ENCODE peak calls at places on chromosomes 1 and 21, in five cellular contexts. O is mucosa of descending colon, C is mesendoderm, R is HT-29, E is T-helper 1 cell. A is an unnamed sample.
A peak's percentile ranks its signal among the peaks of the same experiment; 100 is the strongest.

GRCh38 chr21:46295996-46296752 is 10.0 kb downstream of the YBEY start:
- DNase-seq in R (no peak), E (no peak), C (peak; percentile 76), O (peak; percentile 86), A (peak; percentile 78)

GRCh38 chr1:25687221-25688017 is 70.8 kb downstream of the MAN1C1 start:
- DNase-seq in R (no peak), O (no peak), E (no peak), C (no peak), A (no peak)

GRCh38 chr1:156657161-156657970 is 15.4 kb downstream of the BCAN start:
- DNase-seq in R (peak; percentile 77), E (peak; percentile 52), C (peak; percentile 72), O (peak; percentile 76), A (peak; percentile 75)

GRCh38 chr1:7658127-7658498 is 113.0 kb upstream of the VAMP3 start:
- DNase-seq in R (no peak), O (no peak), E (no peak), C (no peak), A (no peak)

GRCh38 chr1:70426154-70427131 is 15.4 kb downstream of the CTH start:
- DNase-seq in E (no peak), R (no peak), O (no peak), C (no peak), A (no peak)

GRCh38 chr1:117802546-117803257 is 126.7 kb downstream of the GDAP2 start:
- DNase-seq in C (no peak), R (no peak), O (no peak), E (no peak), A (peak; percentile 29)

GRCh38 chr21:43193651-43194302 is 25.0 kb downstream of the CRYAA start:
- DNase-seq in E (no peak), O (peak; percentile 45), C (no peak), R (no peak), A (peak; percentile 48)

GRCh38 chr1:22471610-22472009 is 20.0 kb downstream of the ZBTB40 start:
- DNase-seq in R (no peak), C (no peak), E (no peak), O (no peak), A (no peak)

GRCh38 chr1:14627608-14628489 is 29.4 kb downstream of the KAZN start:
- DNase-seq in O (no peak), C (no peak), R (no peak), E (no peak), A (peak; percentile 41)

GRCh38 chr1:46137901-46138300 is 5.5 kb upstream of the PIK3R3 start:
- DNase-seq in O (no peak), E (no peak), C (peak; percentile 27), R (no peak), A (peak; percentile 45)

GRCh38 chr1:89765774-89766173 is 55.1 kb upstream of the LRRC8D start:
- DNase-seq in O (no peak), C (no peak), E (no peak), R (peak; percentile 10), A (no peak)

GRCh38 chr1:178267646-178268094 is 173.8 kb downstream of the RASAL2 start:
- DNase-seq in C (peak; percentile 96), O (no peak), E (no peak), R (no peak), A (peak; percentile 77)

GRCh38 chr1:14598007-14598497 is 433 bp upstream of the KAZN start:
- DNase-seq in E (no peak), C (peak; percentile 62), R (no peak), O (no peak), A (peak; percentile 84)

GRCh38 chr1:208055535-208055934 is 144.6 kb upstream of the CD34 start:
- DNase-seq in O (no peak), E (no peak), C (no peak), R (no peak), A (no peak)

GRCh38 chr1:221045842-221046831 is 166.9 kb downstream of the HLX start:
- DNase-seq in C (no peak), R (no peak), O (no peak), E (no peak), A (peak; percentile 71)

GRCh38 chr1:6028042-6028895 is 17.4 kb upstream of the KCNAB2 start:
- DNase-seq in R (no peak), E (no peak), O (peak; percentile 71), C (no peak), A (no peak)

GRCh38 chr21:44948426-44949120 is 8.7 kb downstream of the SLX9 start:
- DNase-seq in C (no peak), E (no peak), R (no peak), O (peak; percentile 38), A (no peak)

GRCh38 chr1:29243863-29244185 is 7.5 kb downstream of the PTPRU start:
- DNase-seq in O (no peak), C (no peak), E (no peak), R (no peak), A (no peak)

GRCh38 chr1:43344267-43344666 is 6.6 kb downstream of the MPL start:
- DNase-seq in O (no peak), R (no peak), C (peak; percentile 52), E (no peak), A (no peak)

GRCh38 chr1:37811027-37811655 is 3.1 kb upstream of the YRDC start:
- DNase-seq in C (peak; percentile 86), R (peak; percentile 88), O (peak; percentile 74), E (no peak), A (peak; percentile 91)

GRCh38 chr1:20185834-20186782 is at the start of the genes PLA2G2C and UBXN10:
- DNase-seq in R (peak; percentile 49), C (peak; percentile 89), O (peak; percentile 88), E (no peak), A (peak; percentile 89)

GRCh38 chr1:169414927-169415326 is 12.3 kb downstream of the CCDC181 start:
- DNase-seq in R (no peak), E (no peak), O (no peak), C (no peak), A (no peak)

GRCh38 chr1:192903142-192903541 is 94.3 kb downstream of the RGS2 start:
- DNase-seq in E (no peak), R (no peak), O (no peak), C (no peak), A (no peak)

GRCh38 chr1:47189844-47190562 is at the start of gene PDZK1IP1:
- DNase-seq in O (peak; percentile 89), E (no peak), C (peak; percentile 53), R (peak; percentile 84), A (no peak)

GRCh38 chr1:236681184-236681583 is 5.1 kb upstream of the ACTN2 start:
- DNase-seq in C (no peak), E (no peak), R (no peak), O (no peak), A (no peak)

GRCh38 chr1:244163861-244164562 is 112.9 kb downstream of the ZBTB18 start:
- DNase-seq in O (no peak), R (peak; percentile 74), C (peak; percentile 98), E (no peak), A (peak; percentile 40)

GRCh38 chr1:203295796-203296195 is 9.5 kb upstream of the BTG2 start:
- DNase-seq in O (no peak), C (peak; percentile 22), E (no peak), R (no peak), A (no peak)

GRCh38 chr1:179142889-179143299 is 61.0 kb downstream of the TOR3A start:
- DNase-seq in O (no peak), C (peak; percentile 67), E (no peak), R (peak; percentile 64), A (no peak)

GRCh38 chr1:86779308-86780191 is 75.2 kb downstream of the SH3GLB1 start:
- DNase-seq in E (no peak), R (peak; percentile 45), O (no peak), C (peak; percentile 45), A (no peak)

GRCh38 chr1:98458514-98459259 is 202.8 kb upstream of the SNX7 start:
- DNase-seq in E (no peak), R (no peak), O (peak; percentile 14), C (peak; percentile 71), A (peak; percentile 25)

GRCh38 chr1:8747879-8748825 is 69.3 kb downstream of the RERE start:
- DNase-seq in C (no peak), O (no peak), R (no peak), E (no peak), A (no peak)

GRCh38 chr1:36513676-36514473 is 31.2 kb upstream of the CSF3R start:
- DNase-seq in E (no peak), C (peak; percentile 37), O (no peak), R (no peak), A (peak; percentile 24)

GRCh38 chr1:8858112-8858668 is 20.3 kb downstream of the ENO1 start:
- DNase-seq in E (no peak), R (no peak), C (peak; percentile 82), O (no peak), A (peak; percentile 49)

GRCh38 chr1:113488576-113489177 is 98.4 kb downstream of the MAGI3 start:
- DNase-seq in C (peak; percentile 44), R (no peak), E (no peak), O (no peak), A (no peak)

GRCh38 chr1:68229927-68230812 is 2.2 kb downstream of the WLS start:
- DNase-seq in O (no peak), R (peak; percentile 20), E (no peak), C (peak; percentile 59), A (peak; percentile 60)

GRCh38 chr1:248686815-248687214 is 15.8 kb downstream of the OR14I1 start:
- DNase-seq in C (no peak), E (no peak), O (no peak), R (peak; percentile 36), A (no peak)

GRCh38 chr1:7703321-7704213 is 67.5 kb upstream of the VAMP3 start:
- DNase-seq in O (no peak), E (no peak), R (no peak), C (peak; percentile 58), A (peak; percentile 76)

GRCh38 chr1:204852854-204853253 is 17.8 kb upstream of the NFASC start:
- DNase-seq in C (no peak), O (no peak), E (no peak), R (no peak), A (no peak)

A was measured in left kidney.